ENCODE peak calls at places on chromosomes 16 and 17, in four cellular contexts. B, T, Y and V are unnamed samples.

GRCh38 chr17:36671144-36671543 is 69.8 kb downstream of the MRM1 start:
- DNase-seq in B (no peak), Y (no peak), T (no peak), V (no peak)

GRCh38 chr17:32341857-32342602 is at the start of gene C17orf75:
- DNase-seq in Y (peak; percentile 73), B (peak; percentile 42), T (peak; percentile 76), V (peak; percentile 63)

GRCh38 chr16:48165961-48166578 is 10.3 kb upstream of the ABCC12 start:
- DNase-seq in Y (peak; percentile 69), B (no peak), T (no peak), V (no peak)

GRCh38 chr17:51487947-51488346 is 227.6 kb downstream of the UTP18 start:
- DNase-seq in B (no peak), Y (peak; percentile 33), T (peak; percentile 34), V (peak; percentile 77)

GRCh38 chr17:22443061-22443460 is 750.7 kb downstream of the KCNJ18 start:
- DNase-seq in Y (no peak), T (no peak), B (no peak), V (no peak)

GRCh38 chr16:10578474-10579316 is 1.7 kb downstream of the EMP2 start:
- DNase-seq in Y (peak; percentile 74), B (no peak), T (no peak), V (no peak)

GRCh38 chr16:64356267-64356666 is 765.6 kb downstream of the CDH11 start:
- DNase-seq in T (no peak), B (no peak), Y (no peak), V (no peak)

GRCh38 chr17:48077555-48077954 is 23.7 kb downstream of the CBX1 start:
- DNase-seq in T (no peak), B (no peak), Y (no peak), V (no peak)

GRCh38 chr17:35731932-35732805 is 730 bp downstream of the RASL10B start:
- DNase-seq in Y (no peak), T (no peak), B (no peak), V (no peak)

GRCh38 chr17:3792481-3792880 is 8.5 kb downstream of the ITGAE start:
- DNase-seq in B (no peak), Y (no peak), T (no peak), V (no peak)

GRCh38 chr17:32483451-32484019 is 3.3 kb upstream of the CDK5R1 start:
- DNase-seq in T (peak; percentile 66), B (no peak), Y (peak; percentile 56), V (no peak)

GRCh38 chr17:58409432-58409831 is 7.9 kb downstream of the RNF43 start:
- DNase-seq in B (no peak), T (no peak), Y (no peak), V (no peak)

GRCh38 chr17:82053556-82054263 is 2.0 kb downstream of the GPS1 start:
- DNase-seq in T (no peak), Y (no peak), B (no peak), V (no peak)

GRCh38 chr17:17663160-17664072 is 17.8 kb upstream of the RAI1 start:
- DNase-seq in B (peak; percentile 70), T (peak; percentile 83), Y (peak; percentile 82), V (peak; percentile 84)

GRCh38 chr16:65884018-65884417 is 482.5 kb upstream of the CDH5 start:
- DNase-seq in Y (no peak), B (no peak), T (no peak), V (no peak)

GRCh38 chr17:45628019-45628418 is 137.5 kb upstream of the PLEKHM1 start:
- DNase-seq in B (no peak), T (no peak), Y (no peak), V (no peak)

GRCh38 chr17:9132291-9132690 is 111.0 kb downstream of the NTN1 start:
- DNase-seq in B (no peak), T (no peak), Y (no peak), V (no peak)

GRCh38 chr16:69566437-69567030 is 768 bp downstream of the NFAT5 start:
- DNase-seq in B (no peak), Y (peak; percentile 40), T (peak; percentile 75), V (no peak)

GRCh38 chr17:81641825-81642489 is 5.0 kb downstream of the TSPAN10 start:
- DNase-seq in T (no peak), B (no peak), Y (no peak), V (no peak)

GRCh38 chr16:78788276-78788675 is 688.8 kb downstream of the WWOX start:
- DNase-seq in B (no peak), Y (no peak), T (no peak), V (no peak)

GRCh38 chr17:39679521-39680192 is 8.2 kb downstream of the PGAP3 start:
- DNase-seq in T (no peak), B (no peak), Y (no peak), V (no peak)

GRCh38 chr17:45070809-45071208 is 9.7 kb downstream of the NMT1 start:
- DNase-seq in Y (no peak), B (no peak), T (no peak), V (no peak)

GRCh38 chr17:10224592-10225195 is 26.3 kb upstream of the GAS7 start:
- DNase-seq in Y (no peak), B (no peak), T (no peak), V (no peak)

GRCh38 chr17:11825902-11826301 is 171.4 kb downstream of the ZNF18 start:
- DNase-seq in T (no peak), Y (no peak), B (no peak), V (no peak)

GRCh38 chr16:24049113-24049512 is 207.0 kb upstream of the CACNG3 start:
- DNase-seq in T (no peak), Y (no peak), B (no peak), V (no peak)

GRCh38 chr17:69716571-69716970 is 302.1 kb downstream of the MAP2K6 start:
- DNase-seq in B (no peak), T (no peak), Y (no peak), V (no peak)

GRCh38 chr16:71846443-71846842 is 667 bp downstream of the ATXN1L start:
- DNase-seq in B (no peak), Y (no peak), T (no peak), V (no peak)

GRCh38 chr17:70375406-70375805 is 206.1 kb downstream of the KCNJ2 start:
- DNase-seq in T (no peak), Y (no peak), B (no peak), V (no peak)

GRCh38 chr17:4110152-4110551 is 32.7 kb downstream of the ZZEF1 start:
- DNase-seq in Y (no peak), B (no peak), T (no peak), V (no peak)

GRCh38 chr16:20301840-20302239 is 25.5 kb downstream of the GP2 start:
- DNase-seq in T (no peak), Y (no peak), B (no peak), V (no peak)
- TF ChIP-seq ZBTB33 in T (no peak), Y (no peak), B (no peak), V (no peak)

DNA sequence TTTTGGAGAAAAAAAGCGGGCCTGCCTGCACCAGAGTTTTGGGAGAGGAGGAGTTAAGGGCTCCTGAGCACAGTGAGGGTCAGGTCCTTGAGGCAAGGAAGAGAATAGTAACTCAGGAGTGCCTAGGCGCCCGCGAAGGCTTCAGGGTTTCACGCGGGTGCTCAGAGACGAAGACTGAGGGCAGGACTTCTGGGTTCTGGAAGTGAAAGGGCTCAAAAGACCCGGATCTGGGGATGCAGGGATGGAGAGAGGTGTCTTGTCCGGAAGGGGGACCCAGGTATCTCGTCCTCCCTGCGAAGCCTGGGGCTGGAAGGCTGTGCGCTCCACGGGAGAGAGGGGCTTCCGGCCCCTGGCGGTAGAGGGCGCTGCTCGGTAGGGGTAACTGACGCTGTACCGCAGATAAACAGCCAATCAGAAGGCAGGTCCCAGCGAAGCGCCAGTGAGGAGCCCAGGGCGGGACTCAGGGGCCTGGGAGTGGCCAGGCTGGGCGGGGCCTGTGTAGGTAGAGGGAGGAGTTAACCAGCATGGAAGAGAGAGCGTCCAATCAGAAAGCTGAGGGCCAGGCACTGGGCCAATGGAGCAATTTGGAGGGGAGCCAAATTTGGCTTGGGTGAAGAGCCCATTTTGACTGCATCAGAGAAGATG is 729 bp downstream of the TGFB1I1 start:
- DNase-seq in T (peak; percentile 86), B (no peak), Y (peak; percentile 58), V (peak; percentile 90)
- TF ChIP-seq ZBTB33 in T (peak; percentile 97), B (peak; percentile 94), Y (peak; percentile 98), V (no peak)

GRCh38 chr16:85428899-85429775 is 184.0 kb upstream of the GSE1 start:
- DNase-seq in Y (no peak), B (no peak), T (no peak), V (no peak)
- TF ChIP-seq ZBTB33 in Y (no peak), B (no peak), T (no peak), V (no peak)

GRCh38 chr17:7589891-7590611 is at the start of gene SOX15:
- DNase-seq in Y (no peak), B (no peak), T (no peak), V (no peak)

GRCh38 chr17:7588553-7589203 is 1.2 kb downstream of the SOX15 start:
- DNase-seq in T (no peak), Y (no peak), B (no peak), V (no peak)

GRCh38 chr17:7590743-7591142 is 849 bp upstream of the SOX15 start:
- DNase-seq in T (no peak), B (no peak), Y (no peak), V (no peak)

GRCh38 chr17:7587831-7588230 is 2.1 kb downstream of the SOX15 start:
- DNase-seq in Y (no peak), B (no peak), T (peak; percentile 75), V (no peak)

DNA sequence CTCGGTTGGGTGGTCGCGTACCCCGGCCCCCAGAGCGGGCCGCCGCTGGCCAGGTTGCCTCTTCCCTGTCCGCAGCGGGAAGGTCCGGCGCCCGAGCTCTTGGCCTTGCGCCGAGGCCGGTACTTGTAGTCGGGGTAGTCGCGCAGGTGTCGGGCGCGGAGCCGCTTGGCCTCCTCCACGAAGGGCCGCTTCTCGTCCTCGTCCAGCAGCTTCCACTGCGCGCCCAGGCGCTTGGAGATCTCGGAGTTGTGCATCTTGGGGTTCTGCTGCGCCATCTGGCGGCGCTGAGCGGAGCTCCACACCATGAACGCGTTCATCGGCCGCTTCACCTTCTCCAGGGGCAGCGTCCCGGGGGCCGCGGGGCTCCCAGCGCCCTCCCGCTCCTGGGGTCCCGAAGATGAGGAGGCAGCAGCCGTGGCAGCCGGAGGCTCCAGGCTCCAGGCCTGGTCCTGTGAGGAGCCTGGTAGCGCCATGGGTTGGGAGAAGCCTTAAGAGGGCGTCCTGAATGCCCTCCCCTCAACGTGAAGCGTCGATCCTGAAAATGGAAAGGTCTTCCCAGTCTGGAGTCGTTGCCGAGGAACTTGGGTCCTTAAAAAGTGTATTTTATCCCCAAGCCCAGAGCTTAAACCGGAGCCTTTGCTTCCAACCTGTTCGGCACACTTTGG is 558 bp downstream of the SOX15 start:
- DNase-seq in Y (no peak), B (no peak), T (no peak), V (no peak)
- TF ChIP-seq ZBTB33 in Y (no peak), B (no peak), T (peak; percentile 93), V (no peak)

GRCh38 chr16:4700997-4701743 is 7.8 kb downstream of the NUDT16L1 start:
- DNase-seq in Y (no peak), T (no peak), B (no peak), V (no peak)
- TF ChIP-seq ZBTB33 in Y (no peak), T (peak; percentile 58), B (no peak), V (no peak)

DNA sequence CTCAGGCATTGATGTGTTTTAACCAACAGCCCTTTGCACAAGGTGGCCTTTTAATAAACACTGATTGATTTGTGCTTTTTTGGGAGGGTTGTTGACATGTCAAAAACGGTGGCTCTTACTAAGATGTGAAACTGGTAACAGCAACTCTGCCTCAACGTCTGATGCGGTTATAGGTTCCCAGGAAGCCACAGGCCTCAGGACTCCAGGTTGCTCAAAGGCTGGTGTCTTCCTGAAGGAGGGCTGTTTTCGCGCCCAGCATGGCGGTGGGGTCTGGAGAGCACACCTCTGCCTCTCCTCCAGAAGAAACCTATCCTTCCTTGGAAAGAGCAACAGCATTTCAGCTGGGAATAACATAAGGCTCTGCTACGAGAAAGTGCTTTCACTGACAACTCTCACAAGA is 187.5 kb downstream of the IRF8 start:
- DNase-seq in Y (no peak), B (no peak), T (no peak), V (no peak)
- TF ChIP-seq ZBTB33 in Y (no peak), B (no peak), T (no peak), V (no peak)